ENCODE peak calls at places on chromosomes 13 and 19, in five cellular contexts. One of them, this sample, is unnamed.

GRCh38 chr13:36163303-36163702 is 32.1 kb upstream of the DCLK1 start:
- DNase-seq in bronchial epithelial cell: no peak
- DNase-seq in progenitor cell of endocrine pancreas: no peak
- DNase-seq in fibroblast of the aortic adventitia: peak
- DNase-seq in CD4-positive, alpha-beta T cell: no peak
- DNase-seq in this sample: no peak

GRCh38 chr19:13821292-13821691 is 26.0 kb downstream of the ZSWIM4 start:
- DNase-seq in CD4-positive, alpha-beta T cell: no peak
- DNase-seq in progenitor cell of endocrine pancreas: no peak
- DNase-seq in fibroblast of the aortic adventitia: no peak
- DNase-seq in bronchial epithelial cell: no peak
- DNase-seq in this sample: no peak

GRCh38 chr19:1189419-1189818 is 15.4 kb upstream of the SBNO2 start:
- DNase-seq in progenitor cell of endocrine pancreas: no peak
- DNase-seq in bronchial epithelial cell: peak
- DNase-seq in fibroblast of the aortic adventitia: no peak
- DNase-seq in CD4-positive, alpha-beta T cell: peak
- DNase-seq in this sample: no peak

GRCh38 chr19:44943801-44944249 is 1.8 kb downstream of the APOC4 start:
- DNase-seq in bronchial epithelial cell: no peak
- DNase-seq in progenitor cell of endocrine pancreas: no peak
- DNase-seq in CD4-positive, alpha-beta T cell: no peak
- DNase-seq in fibroblast of the aortic adventitia: no peak
- DNase-seq in this sample: no peak

GRCh38 chr19:55406869-55407624 is 541 bp downstream of the UBE2S start:
- DNase-seq in fibroblast of the aortic adventitia: peak
- DNase-seq in CD4-positive, alpha-beta T cell: peak
- DNase-seq in progenitor cell of endocrine pancreas: no peak
- DNase-seq in bronchial epithelial cell: no peak
- DNase-seq in this sample: peak

GRCh38 chr13:27857271-27857670 is 62.5 kb upstream of the PDX1 start:
- DNase-seq in bronchial epithelial cell: no peak
- DNase-seq in fibroblast of the aortic adventitia: no peak
- DNase-seq in progenitor cell of endocrine pancreas: no peak
- DNase-seq in CD4-positive, alpha-beta T cell: no peak
- DNase-seq in this sample: no peak

GRCh38 chr13:106173346-106173745 is 362.1 kb downstream of the EFNB2 start:
- DNase-seq in fibroblast of the aortic adventitia: no peak
- DNase-seq in bronchial epithelial cell: no peak
- DNase-seq in progenitor cell of endocrine pancreas: no peak
- DNase-seq in CD4-positive, alpha-beta T cell: no peak
- DNase-seq in this sample: no peak

GRCh38 chr19:53908106-53908932 is 759 bp upstream of the CACNG7 start:
- DNase-seq in fibroblast of the aortic adventitia: peak
- DNase-seq in CD4-positive, alpha-beta T cell: peak
- DNase-seq in progenitor cell of endocrine pancreas: no peak
- DNase-seq in bronchial epithelial cell: peak
- DNase-seq in this sample: peak

GRCh38 chr19:12953456-12954149 is 3.4 kb downstream of the GADD45GIP1 start:
- DNase-seq in progenitor cell of endocrine pancreas: no peak
- DNase-seq in bronchial epithelial cell: no peak
- DNase-seq in CD4-positive, alpha-beta T cell: no peak
- DNase-seq in fibroblast of the aortic adventitia: no peak
- DNase-seq in this sample: no peak

GRCh38 chr13:33441015-33441414 is 155.5 kb upstream of the STARD13 start:
- DNase-seq in CD4-positive, alpha-beta T cell: no peak
- DNase-seq in bronchial epithelial cell: peak
- DNase-seq in fibroblast of the aortic adventitia: peak
- DNase-seq in progenitor cell of endocrine pancreas: no peak
- DNase-seq in this sample: peak

GRCh38 chr19:52601025-52601973 is 31.2 kb downstream of the ZNF701 start:
- DNase-seq in bronchial epithelial cell: peak
- DNase-seq in fibroblast of the aortic adventitia: peak
- DNase-seq in CD4-positive, alpha-beta T cell: peak
- DNase-seq in progenitor cell of endocrine pancreas: peak
- DNase-seq in this sample: peak

GRCh38 chr13:95728957-95729356 is 52.0 kb downstream of the DNAJC3 start:
- DNase-seq in CD4-positive, alpha-beta T cell: no peak
- DNase-seq in progenitor cell of endocrine pancreas: no peak
- DNase-seq in bronchial epithelial cell: no peak
- DNase-seq in fibroblast of the aortic adventitia: no peak
- DNase-seq in this sample: no peak

GRCh38 chr13:20340136-20340758 is 108.1 kb upstream of the GJB6 start:
- DNase-seq in CD4-positive, alpha-beta T cell: no peak
- DNase-seq in bronchial epithelial cell: no peak
- DNase-seq in progenitor cell of endocrine pancreas: no peak
- DNase-seq in fibroblast of the aortic adventitia: no peak
- DNase-seq in this sample: no peak

GRCh38 chr19:14555918-14556661 is 15.8 kb downstream of the NDUFB7 start:
- DNase-seq in bronchial epithelial cell: peak
- DNase-seq in progenitor cell of endocrine pancreas: no peak
- DNase-seq in CD4-positive, alpha-beta T cell: no peak
- DNase-seq in fibroblast of the aortic adventitia: no peak
- DNase-seq in this sample: peak

GRCh38 chr19:7355151-7355845 is 6.6 kb downstream of the ARHGEF18 start:
- DNase-seq in fibroblast of the aortic adventitia: peak
- DNase-seq in CD4-positive, alpha-beta T cell: no peak
- DNase-seq in progenitor cell of endocrine pancreas: no peak
- DNase-seq in bronchial epithelial cell: peak
- DNase-seq in this sample: no peak

GRCh38 chr13:38223093-38223492 is 126.6 kb upstream of the UFM1 start:
- DNase-seq in CD4-positive, alpha-beta T cell: no peak
- DNase-seq in progenitor cell of endocrine pancreas: no peak
- DNase-seq in bronchial epithelial cell: peak
- DNase-seq in fibroblast of the aortic adventitia: peak
- DNase-seq in this sample: peak
- TF ChIP-seq CTCF in CD4-positive, alpha-beta T cell: no peak
- TF ChIP-seq CTCF in progenitor cell of endocrine pancreas: peak
- TF ChIP-seq CTCF in bronchial epithelial cell: peak
- TF ChIP-seq CTCF in fibroblast of the aortic adventitia: peak
- TF ChIP-seq CTCF in this sample: peak

GRCh38 chr19:48807590-48808308 is 3.1 kb downstream of the BCAT2 start:
- DNase-seq in CD4-positive, alpha-beta T cell: no peak
- DNase-seq in bronchial epithelial cell: no peak
- DNase-seq in fibroblast of the aortic adventitia: no peak
- DNase-seq in progenitor cell of endocrine pancreas: no peak
- DNase-seq in this sample: no peak

GRCh38 chr19:48804496-48804895 is 6.3 kb downstream of the BCAT2 start:
- DNase-seq in progenitor cell of endocrine pancreas: no peak
- DNase-seq in CD4-positive, alpha-beta T cell: no peak
- DNase-seq in bronchial epithelial cell: no peak
- DNase-seq in fibroblast of the aortic adventitia: no peak
- DNase-seq in this sample: no peak

GRCh38 chr19:48806518-48806817 is 4.4 kb downstream of the BCAT2 start:
- DNase-seq in bronchial epithelial cell: no peak
- DNase-seq in fibroblast of the aortic adventitia: no peak
- DNase-seq in CD4-positive, alpha-beta T cell: no peak
- DNase-seq in progenitor cell of endocrine pancreas: no peak
- DNase-seq in this sample: peak

GRCh38 chr19:48805452-48805851 is 5.4 kb downstream of the BCAT2 start:
- DNase-seq in progenitor cell of endocrine pancreas: no peak
- DNase-seq in fibroblast of the aortic adventitia: no peak
- DNase-seq in CD4-positive, alpha-beta T cell: no peak
- DNase-seq in bronchial epithelial cell: no peak
- DNase-seq in this sample: no peak

DNA sequence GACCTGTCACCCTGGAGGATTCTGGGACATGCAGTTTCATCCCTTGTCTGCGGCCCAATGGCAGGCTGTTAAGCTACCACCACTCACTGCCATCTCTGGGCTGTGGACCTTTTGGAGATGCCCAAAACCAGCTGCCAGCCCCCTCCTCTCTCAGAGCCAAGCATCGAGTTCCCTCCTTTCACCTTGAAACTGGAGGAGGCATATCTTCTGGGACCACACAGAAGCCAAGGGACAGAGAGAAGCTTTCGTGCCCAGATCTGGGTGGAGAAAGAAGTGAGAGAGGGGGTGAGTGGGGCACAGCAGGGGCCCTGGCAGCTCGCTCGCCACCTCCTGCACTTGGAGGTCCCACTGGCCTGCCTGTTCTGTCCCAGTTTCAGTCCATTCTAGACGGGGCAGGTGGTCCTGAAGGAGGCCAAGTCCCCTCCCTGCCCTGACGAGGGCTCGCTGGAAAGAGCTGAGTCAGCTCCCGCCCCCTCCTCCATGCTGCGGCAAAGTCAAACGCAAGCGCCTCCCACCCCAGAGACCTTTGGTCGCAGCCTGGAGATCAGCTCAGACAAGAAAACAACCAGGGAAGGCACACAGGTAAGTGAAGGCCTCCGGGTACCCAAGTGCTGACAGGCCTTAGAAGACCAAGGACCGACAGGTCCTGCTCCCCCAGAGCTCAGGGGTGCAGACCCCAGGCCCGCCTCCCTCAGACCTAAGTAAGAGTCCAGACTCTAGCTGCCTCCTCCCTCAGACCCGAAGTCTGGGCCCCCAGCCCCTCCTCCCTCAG is 3.8 kb downstream of the BCAT2 start:
- DNase-seq in progenitor cell of endocrine pancreas: peak
- DNase-seq in bronchial epithelial cell: peak
- DNase-seq in CD4-positive, alpha-beta T cell: peak
- DNase-seq in fibroblast of the aortic adventitia: peak
- DNase-seq in this sample: no peak
- TF ChIP-seq CTCF in progenitor cell of endocrine pancreas: no peak
- TF ChIP-seq CTCF in bronchial epithelial cell: no peak
- TF ChIP-seq CTCF in CD4-positive, alpha-beta T cell: no peak
- TF ChIP-seq CTCF in fibroblast of the aortic adventitia: no peak
- TF ChIP-seq CTCF in this sample: no peak

GRCh38 chr13:23399254-23399796 is 34.2 kb downstream of the SACS start:
- DNase-seq in progenitor cell of endocrine pancreas: no peak
- DNase-seq in fibroblast of the aortic adventitia: no peak
- DNase-seq in CD4-positive, alpha-beta T cell: no peak
- DNase-seq in bronchial epithelial cell: no peak
- DNase-seq in this sample: no peak
- TF ChIP-seq CTCF in progenitor cell of endocrine pancreas: no peak
- TF ChIP-seq CTCF in fibroblast of the aortic adventitia: no peak
- TF ChIP-seq CTCF in CD4-positive, alpha-beta T cell: no peak
- TF ChIP-seq CTCF in bronchial epithelial cell: no peak
- TF ChIP-seq CTCF in this sample: no peak

GRCh38 chr13:75423383-75423782 is 58.6 kb downstream of the TBC1D4 start:
- DNase-seq in progenitor cell of endocrine pancreas: no peak
- DNase-seq in bronchial epithelial cell: no peak
- DNase-seq in CD4-positive, alpha-beta T cell: no peak
- DNase-seq in fibroblast of the aortic adventitia: no peak
- DNase-seq in this sample: no peak
- TF ChIP-seq CTCF in progenitor cell of endocrine pancreas: no peak
- TF ChIP-seq CTCF in bronchial epithelial cell: no peak
- TF ChIP-seq CTCF in CD4-positive, alpha-beta T cell: no peak
- TF ChIP-seq CTCF in fibroblast of the aortic adventitia: no peak
- TF ChIP-seq CTCF in this sample: no peak

GRCh38 chr13:30804474-30804873 is 69.1 kb downstream of the ALOX5AP start:
- DNase-seq in progenitor cell of endocrine pancreas: no peak
- DNase-seq in fibroblast of the aortic adventitia: no peak
- DNase-seq in CD4-positive, alpha-beta T cell: no peak
- DNase-seq in bronchial epithelial cell: no peak
- DNase-seq in this sample: no peak
- TF ChIP-seq CTCF in progenitor cell of endocrine pancreas: no peak
- TF ChIP-seq CTCF in fibroblast of the aortic adventitia: peak
- TF ChIP-seq CTCF in CD4-positive, alpha-beta T cell: no peak
- TF ChIP-seq CTCF in bronchial epithelial cell: peak
- TF ChIP-seq CTCF in this sample: peak

GRCh38 chr13:93307651-93308050 is 81.0 kb downstream of the GPC6 start:
- DNase-seq in fibroblast of the aortic adventitia: no peak
- DNase-seq in progenitor cell of endocrine pancreas: no peak
- DNase-seq in CD4-positive, alpha-beta T cell: no peak
- DNase-seq in bronchial epithelial cell: no peak
- DNase-seq in this sample: no peak
- TF ChIP-seq CTCF in fibroblast of the aortic adventitia: no peak
- TF ChIP-seq CTCF in progenitor cell of endocrine pancreas: no peak
- TF ChIP-seq CTCF in CD4-positive, alpha-beta T cell: no peak
- TF ChIP-seq CTCF in bronchial epithelial cell: no peak
- TF ChIP-seq CTCF in this sample: no peak

DNA sequence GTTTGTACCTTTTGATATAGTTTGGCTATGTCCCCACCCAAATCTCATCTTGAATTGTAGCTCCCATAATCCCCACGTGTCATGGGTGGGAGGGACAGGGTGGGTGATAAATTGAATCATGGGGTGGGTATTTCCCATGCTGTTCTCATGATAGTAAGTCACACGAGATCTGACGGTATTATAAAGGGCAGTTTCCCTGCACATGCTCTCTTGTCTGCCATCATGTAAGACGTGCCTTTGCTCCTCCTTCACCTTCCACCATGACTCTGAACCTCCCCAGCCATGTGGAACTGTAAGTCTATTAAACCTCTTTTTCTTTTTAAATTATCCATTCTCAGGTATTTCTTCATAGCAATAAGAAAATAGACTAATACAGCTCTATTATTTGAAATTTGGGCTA is 330.7 kb upstream of the ATXN8OS start:
- DNase-seq in CD4-positive, alpha-beta T cell: no peak
- DNase-seq in bronchial epithelial cell: no peak
- DNase-seq in progenitor cell of endocrine pancreas: no peak
- DNase-seq in fibroblast of the aortic adventitia: no peak
- DNase-seq in this sample: no peak
- TF ChIP-seq CTCF in CD4-positive, alpha-beta T cell: no peak
- TF ChIP-seq CTCF in bronchial epithelial cell: no peak
- TF ChIP-seq CTCF in progenitor cell of endocrine pancreas: no peak
- TF ChIP-seq CTCF in fibroblast of the aortic adventitia: no peak
- TF ChIP-seq CTCF in this sample: no peak

GRCh38 chr13:23567792-23568480 is 2.3 kb upstream of the TNFRSF19 start:
- DNase-seq in CD4-positive, alpha-beta T cell: no peak
- DNase-seq in fibroblast of the aortic adventitia: no peak
- DNase-seq in bronchial epithelial cell: no peak
- DNase-seq in progenitor cell of endocrine pancreas: no peak
- DNase-seq in this sample: no peak
- TF ChIP-seq CTCF in CD4-positive, alpha-beta T cell: no peak
- TF ChIP-seq CTCF in fibroblast of the aortic adventitia: no peak
- TF ChIP-seq CTCF in bronchial epithelial cell: no peak
- TF ChIP-seq CTCF in progenitor cell of endocrine pancreas: no peak
- TF ChIP-seq CTCF in this sample: no peak

This sample was measured in astrocyte of the spinal cord.